ENCODE peak calls at places on chromosomes 16 and 17, in six cellular contexts. I is trophoblast cell, C is IMR-90, N is neuronal stem cell, F is mesenchymal stem cell, J is H1. Z is an unnamed sample.

GRCh38 chr16:69501956-69502457 is 63.8 kb upstream of the NFAT5 start:
- DNase-seq in I (peak; percentile 26), C (no peak), N (no peak), F (peak; percentile 17), J (no peak), Z (no peak)

GRCh38 chr17:71035226-71035625 is 865.9 kb downstream of the KCNJ2 start:
- DNase-seq in I (peak; percentile 62), C (no peak), N (no peak), F (no peak), J (no peak), Z (peak; percentile 23)

GRCh38 chr17:1509255-1509943 is 7.0 kb downstream of the INPP5K start:
- DNase-seq in I (no peak), C (no peak), N (no peak), F (no peak), J (no peak), Z (no peak)

GRCh38 chr16:86824751-86825310 is 246.5 kb downstream of the FOXL1 start:
- DNase-seq in I (no peak), C (peak; percentile 12), N (no peak), F (peak; percentile 17), J (no peak), Z (peak; percentile 95)

GRCh38 chr17:55433029-55433628 is 11.5 kb upstream of the MMD start:
- DNase-seq in I (peak; percentile 74), C (peak; percentile 60), N (no peak), F (no peak), J (no peak), Z (peak; percentile 76)

GRCh38 chr17:38716368-38717005 is 11.4 kb downstream of the MLLT6 start:
- DNase-seq in I (no peak), C (no peak), N (no peak), F (no peak), J (no peak), Z (no peak)

GRCh38 chr16:50841081-50841886 is 99.4 kb downstream of the CYLD start:
- DNase-seq in I (no peak), C (no peak), N (no peak), F (no peak), J (no peak), Z (peak; percentile 67)

GRCh38 chr16:73032548-73033270 is 15.2 kb downstream of the ZFHX3 start:
- DNase-seq in I (no peak), C (no peak), N (no peak), F (peak; percentile 40), J (no peak), Z (peak; percentile 87)

GRCh38 chr16:80350066-80350465 is 190.7 kb upstream of the DYNLRB2 start:
- DNase-seq in I (peak; percentile 72), C (no peak), N (no peak), F (no peak), J (no peak), Z (no peak)

GRCh38 chr16:19231881-19232280 is 53.6 kb upstream of the CLEC19A start:
- DNase-seq in I (no peak), C (no peak), N (no peak), F (no peak), J (no peak), Z (no peak)

GRCh38 chr17:77478899-77479298 is 338.1 kb downstream of the SEC14L1 start:
- DNase-seq in I (no peak), C (no peak), N (no peak), F (peak; percentile 54), J (no peak), Z (no peak)

GRCh38 chr17:48051706-48052486 is 3.7 kb downstream of the NFE2L1 start:
- DNase-seq in I (peak; percentile 22), C (peak; percentile 68), N (no peak), F (peak; percentile 93), J (no peak), Z (no peak)

GRCh38 chr16:70523621-70524405 is at the start of gene SF3B3:
- DNase-seq in I (peak; percentile 54), C (peak; percentile 24), N (peak; percentile 71), F (peak; percentile 86), J (no peak), Z (peak; percentile 79)

GRCh38 chr17:79843917-79844815 is 4.9 kb upstream of the CBX4 start:
- DNase-seq in I (no peak), C (peak; percentile 61), N (no peak), F (peak; percentile 75), J (no peak), Z (no peak)

GRCh38 chr16:75062135-75062943 is 54.2 kb downstream of the LDHD start:
- DNase-seq in I (peak; percentile 87), C (peak; percentile 69), N (no peak), F (no peak), J (no peak), Z (no peak)

GRCh38 chr16:75061677-75062076 is 54.9 kb downstream of the LDHD start:
- DNase-seq in I (no peak), C (no peak), N (no peak), F (no peak), J (no peak), Z (no peak)

GRCh38 chr16:75064403-75065148 is 52.0 kb downstream of the LDHD start:
- DNase-seq in I (no peak), C (peak; percentile 39), N (no peak), F (no peak), J (no peak), Z (no peak)

GRCh38 chr16:75063549-75064082 is 53.0 kb downstream of the LDHD start:
- DNase-seq in I (no peak), C (no peak), N (no peak), F (no peak), J (no peak), Z (no peak)

GRCh38 chr16:75062944-75063444 is 53.6 kb downstream of the LDHD start:
- DNase-seq in I (peak; percentile 36), C (no peak), N (no peak), F (no peak), J (no peak), Z (no peak)
- H3K9ac ChIP-seq in I (no peak overlapping the region), C (no peak overlapping the region), N (no peak overlapping the region), F (no peak overlapping the region), J (no peak overlapping the region), Z (no peak overlapping the region)

GRCh38 chr17:61402073-61402541 is 2.5 kb downstream of the TBX2 start:
- DNase-seq in I (no peak), C (no peak), N (no peak), F (no peak), J (no peak), Z (no peak)

GRCh38 chr17:61401280-61402072 is 1.8 kb downstream of the TBX2 start:
- DNase-seq in I (no peak), C (peak; percentile 54), N (no peak), F (peak; percentile 42), J (no peak), Z (no peak)

GRCh38 chr17:61400058-61400785 is 579 bp downstream of the TBX2 start:
- DNase-seq in I (peak; percentile 66), C (peak; percentile 40), N (no peak), F (peak; percentile 53), J (no peak), Z (peak; percentile 53)

GRCh38 chr17:61399131-61400057 is at the start of gene TBX2:
- DNase-seq in I (peak; percentile 46), C (peak; percentile 96), N (no peak), F (peak; percentile 95), J (no peak), Z (peak; percentile 87)

DNA sequence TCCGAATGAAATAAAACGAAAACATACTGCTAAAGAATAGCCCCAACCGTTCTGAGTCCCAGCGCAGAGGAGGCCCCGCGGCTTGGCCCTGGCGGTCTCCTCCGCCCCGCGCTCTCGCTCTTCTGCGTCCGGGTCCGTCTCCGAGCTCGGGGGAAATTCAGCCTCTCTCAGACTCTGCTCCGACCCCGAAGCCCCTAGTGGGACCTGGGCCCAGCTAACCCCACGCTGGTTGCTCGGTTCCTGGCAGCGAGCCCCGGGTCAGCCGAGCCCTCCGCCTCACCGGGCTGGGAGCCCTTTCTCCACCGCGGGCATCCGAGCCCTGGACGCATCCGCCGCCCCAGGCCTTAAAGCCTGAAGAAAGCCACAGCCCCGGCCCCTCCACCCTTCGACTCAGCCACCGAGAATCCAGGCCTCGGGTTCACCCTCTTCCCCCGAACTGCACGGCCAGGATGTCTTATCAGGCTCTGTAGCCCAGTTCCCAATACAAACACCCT is 1.2 kb downstream of the TBX2 start:
- DNase-seq in I (no peak), C (no peak), N (no peak), F (peak; percentile 50), J (no peak), Z (no peak)
- H3K4me3 ChIP-seq in I (no peak overlapping the region), C (peak overlapping the region; percentile 98), N (peak overlapping the region; percentile 49), F (peak overlapping the region; percentile 81), J (no peak overlapping the region), Z (no peak overlapping the region)

GRCh38 chr17:7686221-7687071 is 844 bp downstream of the TP53 start:
- DNase-seq in I (peak; percentile 67), C (peak; percentile 73), N (peak; percentile 93), F (peak; percentile 93), J (no peak), Z (peak; percentile 93)

GRCh38 chr17:7685533-7686220 is 1.6 kb downstream of the TP53 start:
- DNase-seq in I (peak; percentile 94), C (peak; percentile 92), N (no peak), F (peak; percentile 96), J (no peak), Z (peak; percentile 97)

GRCh38 chr17:7688808-7689316 is 585 bp downstream of the WRAP53 start:
- DNase-seq in I (no peak), C (no peak), N (no peak), F (no peak), J (no peak), Z (no peak)

GRCh38 chr17:7687908-7688807 is at the start of gene WRAP53:
- DNase-seq in I (peak; percentile 99), C (peak; percentile 99), N (peak; percentile 99), F (peak; percentile 100), J (peak; percentile 95), Z (peak; percentile 100)

DNA sequence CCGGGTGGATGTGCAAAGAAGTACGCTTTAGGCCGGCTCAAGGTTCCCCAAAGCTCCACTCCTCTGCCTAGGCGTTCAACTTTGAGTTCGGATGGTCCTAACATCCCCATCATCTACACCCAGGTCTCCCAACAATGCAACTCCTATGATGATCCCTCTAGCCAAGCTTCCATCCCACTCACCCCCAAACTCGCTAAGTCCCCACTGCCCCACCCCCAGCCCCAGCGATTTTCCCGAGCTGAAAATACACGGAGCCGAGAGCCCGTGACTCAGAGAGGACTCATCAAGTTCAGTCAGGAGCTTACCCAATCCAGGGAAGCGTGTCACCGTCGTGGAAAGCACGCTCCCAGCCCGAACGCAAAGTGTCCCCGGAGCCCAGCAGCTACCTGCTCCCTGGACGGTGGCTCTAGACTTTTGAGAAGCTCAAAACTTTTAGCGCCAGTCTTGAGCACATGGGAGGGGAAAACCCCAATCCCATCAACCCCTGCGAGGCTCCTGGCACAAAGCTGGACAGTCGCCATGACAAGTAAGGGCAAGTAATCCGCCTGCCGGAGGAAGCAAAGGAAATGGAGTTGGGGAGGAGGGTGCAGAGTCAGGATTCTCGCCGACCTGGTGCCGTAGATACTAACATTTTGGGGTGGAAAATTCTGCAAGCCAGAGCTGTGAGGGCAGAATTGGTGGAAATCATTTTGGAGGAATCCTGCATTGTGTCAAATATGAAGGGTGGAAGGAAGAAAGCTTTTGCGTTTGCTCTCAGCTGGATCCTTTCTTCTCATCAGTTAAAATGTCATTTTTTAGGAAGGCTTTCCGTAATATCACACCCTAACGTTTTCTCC is at the start of gene TP53:
- DNase-seq in I (peak; percentile 93), C (peak; percentile 90), N (peak; percentile 92), F (peak; percentile 95), J (no peak), Z (peak; percentile 98)
- H3K4ac ChIP-seq in I (peak within 1 kb of the TSS; percentile 86), C (peak within 1 kb of the TSS; percentile 97), N (no peak within 1 kb of the TSS), F (peak within 1 kb of the TSS; percentile 66), J (peak within 1 kb of the TSS; percentile 82), Z (peak within 1 kb of the TSS; percentile 99)

GRCh38 chr16:85607331-85607765 is 5.8 kb upstream of the GSE1 start:
- DNase-seq in I (no peak), C (no peak), N (peak; percentile 48), F (peak; percentile 45), J (no peak), Z (peak; percentile 92)
- H3K9ac ChIP-seq in I (no peak overlapping the region), C (no peak overlapping the region), N (no peak overlapping the region), F (no peak overlapping the region), J (peak overlapping the region; percentile 13), Z (peak overlapping the region; percentile 68)